ENCODE peak calls at places on chromosomes 4 and X, in eight cellular contexts. Q, W, M, O, S, C, H and Z are unnamed samples.
A peak's percentile ranks its signal among the peaks of the same experiment; 100 is the strongest.

GRCh38 chr4:119041951-119042560 is 93.6 kb upstream of the MYOZ2 start:
- DNase-seq in W (peak; percentile 62), S (peak; percentile 38), Q (peak; percentile 48), C (no peak), H (peak; percentile 59), O (peak; percentile 49), M (peak; percentile 85), Z (peak; percentile 34)

GRCh38 chr4:56575820-56576429 is 70.3 kb downstream of the ARL9 start:
- DNase-seq in O (peak; percentile 24), Q (no peak), W (no peak), S (no peak), H (no peak), M (peak; percentile 74), C (no peak), Z (no peak)

GRCh38 chr4:176635372-176636261 is 157.1 kb downstream of the VEGFC start:
- DNase-seq in C (no peak), M (peak; percentile 86), Q (no peak), W (no peak), H (no peak), O (peak; percentile 80), S (no peak), Z (no peak)

GRCh38 chr4:133145241-133145640 is 3.9 kb upstream of the PCDH10 start:
- DNase-seq in H (no peak), W (no peak), Q (no peak), C (no peak), O (no peak), M (no peak), S (no peak), Z (no peak)

GRCh38 chr4:3533421-3533820 is 1.2 kb upstream of the LRPAP1 start:
- DNase-seq in H (no peak), S (no peak), M (no peak), W (no peak), O (no peak), Q (no peak), C (no peak), Z (no peak)

GRCh38 chr4:159326470-159326869 is 223.6 kb downstream of the RAPGEF2 start:
- DNase-seq in C (no peak), O (no peak), M (no peak), W (no peak), Q (no peak), H (no peak), S (no peak), Z (no peak)

GRCh38 chrX:8748855-8749254 is 16.9 kb upstream of the ANOS1 start:
- DNase-seq in H (no peak), O (no peak), S (no peak), Q (no peak), C (no peak), W (no peak), M (peak; percentile 54), Z (no peak)

GRCh38 chrX:66022742-66023725 is 16.8 kb downstream of the VSIG4 start:
- DNase-seq in H (no peak), M (no peak), O (no peak), S (no peak), W (no peak), C (no peak), Q (no peak), Z (no peak)

GRCh38 chr4:6727081-6727942 is 11.3 kb downstream of the BLOC1S4 start:
- DNase-seq in Q (no peak), S (no peak), H (no peak), M (no peak), W (no peak), C (no peak), O (peak; percentile 45), Z (no peak)

GRCh38 chr4:102326951-102327350 is 18.3 kb downstream of the SLC39A8 start:
- DNase-seq in C (no peak), O (no peak), Q (no peak), W (no peak), S (no peak), H (no peak), M (no peak), Z (no peak)

GRCh38 chrX:13001961-13002671 is 27.2 kb downstream of the TMSB4X start:
- DNase-seq in S (no peak), Q (no peak), M (no peak), C (no peak), H (no peak), O (no peak), W (no peak), Z (no peak)

GRCh38 chrX:126165401-126165720 is 728 bp downstream of the DCAF12L2 start:
- DNase-seq in C (no peak), M (no peak), Q (no peak), O (no peak), S (no peak), H (no peak), W (no peak), Z (no peak)

GRCh38 chrX:1932231-1932630 is 317.4 kb downstream of the ASMT start:
- DNase-seq in S (no peak), O (peak; percentile 47), C (no peak), W (no peak), H (no peak), M (no peak), Q (no peak), Z (no peak)

GRCh38 chr4:3248178-3248480 is 830 bp upstream of the MSANTD1 start:
- DNase-seq in C (no peak), Q (no peak), M (no peak), O (no peak), S (no peak), W (no peak), H (no peak), Z (no peak)

GRCh38 chrX:8897259-8897658 is 96.1 kb upstream of the FAM9A start:
- DNase-seq in Q (no peak), H (no peak), S (no peak), W (no peak), M (peak; percentile 42), O (peak; percentile 41), C (no peak), Z (no peak)

GRCh38 chrX:70494441-70494840 is 49.8 kb downstream of the DLG3 start:
- DNase-seq in H (no peak), Q (no peak), O (no peak), W (no peak), C (no peak), S (no peak), M (no peak), Z (no peak)

GRCh38 chr4:10119773-10120172 is 3.2 kb upstream of the WDR1 start:
- DNase-seq in H (no peak), O (no peak), M (no peak), Q (no peak), C (no peak), S (no peak), W (no peak), Z (no peak)

GRCh38 chr4:185513489-185514181 is 21.7 kb downstream of the PDLIM3 start:
- DNase-seq in H (no peak), M (peak; percentile 61), C (no peak), Q (no peak), W (no peak), O (peak; percentile 53), S (no peak), Z (no peak)

GRCh38 chrX:47831788-47832187 is 4.9 kb upstream of the ZNF81 start:
- DNase-seq in O (no peak), Q (peak; percentile 60), S (peak; percentile 24), C (peak; percentile 18), W (no peak), H (no peak), M (peak; percentile 20), Z (peak; percentile 35)

GRCh38 chrX:150088766-150089518 is 150.7 kb upstream of the EOLA2 start:
- DNase-seq in H (no peak), Q (no peak), C (no peak), O (no peak), M (no peak), S (no peak), W (no peak), Z (no peak)

GRCh38 chr4:110532901-110533589 is 57.1 kb downstream of the ENPEP start:
- DNase-seq in C (no peak), M (no peak), W (no peak), S (no peak), O (peak; percentile 62), Q (no peak), H (no peak), Z (no peak)

GRCh38 chr4:38548256-38548655 is 115.7 kb upstream of the KLF3 start:
- DNase-seq in S (no peak), W (no peak), Q (no peak), O (no peak), M (no peak), C (no peak), H (no peak), Z (no peak)

GRCh38 chrX:53133400-53133799 is 39.5 kb downstream of the KANTR start:
- DNase-seq in Q (no peak), W (no peak), C (no peak), S (no peak), H (no peak), M (no peak), O (no peak), Z (no peak)

DNA sequence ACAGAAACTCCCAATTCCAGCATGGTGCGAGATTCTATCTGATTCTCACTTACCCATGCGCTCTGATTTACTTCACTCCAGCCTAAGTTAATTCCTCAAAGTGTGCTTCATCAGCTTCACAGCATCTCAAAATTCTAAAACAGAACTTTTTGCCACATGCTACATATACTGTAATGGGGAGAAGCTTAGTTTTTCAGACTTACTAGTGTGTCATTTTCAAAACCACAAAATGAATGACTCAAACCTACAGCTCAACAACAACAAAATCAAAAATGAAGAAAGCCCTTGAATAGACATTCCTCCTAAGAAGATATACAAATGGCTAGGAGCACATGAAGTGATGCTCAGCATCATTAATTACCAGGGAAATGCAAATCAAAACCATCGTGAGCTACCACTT is 14.9 kb downstream of the IRF2 start:
- DNase-seq in Q (no peak), S (no peak), O (peak; percentile 62), W (no peak), M (peak; percentile 44), H (no peak), C (no peak), Z (no peak)
- H3K9me3 ChIP-seq in Q (no peaks in the 10 kb centered on the region), S (no peaks in the 10 kb centered on the region), O (no peaks in the 10 kb centered on the region), W (no peaks in the 10 kb centered on the region), M (no peaks in the 10 kb centered on the region), H (no peaks in the 10 kb centered on the region), C (no peaks in the 10 kb centered on the region), Z (no peaks in the 10 kb centered on the region)

GRCh38 chr4:128247906-128248305 is 39.7 kb downstream of the PGRMC2 start:
- DNase-seq in H (no peak), Q (no peak), M (no peak), S (no peak), C (no peak), W (no peak), O (no peak), Z (no peak)
- H3K9me3 ChIP-seq in H (no peaks in the 10 kb centered on the region), Q (no peaks in the 10 kb centered on the region), M (no peaks in the 10 kb centered on the region), S (no peaks in the 10 kb centered on the region), C (peaks cover 30% of the 10 kb centered on the region), W (no peaks in the 10 kb centered on the region), O (peaks cover 2% of the 10 kb centered on the region), Z (peaks cover 3% of the 10 kb centered on the region)

DNA sequence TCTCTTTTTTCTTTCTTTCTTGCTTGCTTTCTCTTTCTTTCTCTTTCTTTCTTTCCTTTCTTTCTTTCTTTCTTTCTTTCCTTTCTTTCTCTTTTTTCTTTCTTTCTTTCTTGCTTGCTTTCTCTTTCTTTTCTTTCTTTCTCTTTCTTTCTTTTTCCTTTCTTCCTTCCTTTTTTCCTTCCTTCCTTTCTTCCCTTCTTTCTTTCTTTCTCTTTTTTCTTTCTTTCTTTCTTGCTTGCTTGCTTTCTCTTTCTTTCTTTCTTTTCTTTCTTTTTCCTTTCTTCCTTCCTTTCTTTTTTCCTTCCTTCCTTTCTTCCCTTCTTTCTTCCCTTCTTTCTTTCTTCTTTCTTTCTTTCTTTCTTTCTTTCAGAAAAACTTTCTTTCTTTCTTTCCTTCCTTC is 108.1 kb upstream of the SHOX start:
- DNase-seq in H (no peak), M (no peak), W (no peak), C (no peak), Q (no peak), O (no peak), S (no peak), Z (no peak)
- H3K9me3 ChIP-seq in H (peaks cover 10% of the 10 kb centered on the region), M (no peaks in the 10 kb centered on the region), W (no peaks in the 10 kb centered on the region), C (peaks cover 9% of the 10 kb centered on the region), Q (no peaks in the 10 kb centered on the region), O (peaks cover 4% of the 10 kb centered on the region), S (no peaks in the 10 kb centered on the region), Z (no peaks in the 10 kb centered on the region)

GRCh38 chr4:77332696-77333270 is 175.8 kb downstream of the CCNG2 start:
- DNase-seq in O (no peak), H (no peak), Q (no peak), M (peak; percentile 18), C (no peak), W (no peak), S (no peak), Z (no peak)
- H3K9me3 ChIP-seq in O (peaks cover 16% of the 10 kb centered on the region), H (peaks cover 15% of the 10 kb centered on the region), Q (no peaks in the 10 kb centered on the region), M (peaks cover 2% of the 10 kb centered on the region), C (peaks cover 40% of the 10 kb centered on the region), W (peaks cover 3% of the 10 kb centered on the region), S (no peaks in the 10 kb centered on the region), Z (peaks cover 6% of the 10 kb centered on the region)